ENCODE peak calls at places on chromosomes 2 and 18, in five cellular contexts. L is AG08395, H is right atrium auricular region, G is upper lobe of right lung, A is C1 segment of cervical spinal cord. T is an unnamed sample.

GRCh38 chr18:76476665-76477561 is 18.1 kb downstream of the ZNF516 start:
- DNase-seq in L (peak; percentile 82), H (peak; percentile 54), G (no peak), A (no peak), T (no peak)

GRCh38 chr2:151347294-151347693 is 10.1 kb upstream of the TNFAIP6 start:
- DNase-seq in L (no peak), H (no peak), G (no peak), A (no peak), T (no peak)

GRCh38 chr2:214103199-214104001 is 307.5 kb upstream of the VWC2L start:
- DNase-seq in L (no peak), H (no peak), G (no peak), A (no peak), T (peak; percentile 85)

GRCh38 chr18:55376387-55376786 is 211.6 kb downstream of the TCF4 start:
- DNase-seq in L (no peak), H (no peak), G (no peak), A (no peak), T (no peak)

GRCh38 chr2:182144780-182145170 is 159.1 kb downstream of the PPP1R1C start:
- DNase-seq in L (peak; percentile 3), H (peak; percentile 65), G (no peak), A (no peak), T (no peak)

GRCh38 chr2:86807121-86807461 is 16.4 kb upstream of the CD8A start:
- DNase-seq in L (no peak), H (no peak), G (no peak), A (no peak), T (no peak)

GRCh38 chr2:235264512-235264911 is 229.3 kb upstream of the AGAP1 start:
- DNase-seq in L (no peak), H (no peak), G (no peak), A (no peak), T (no peak)

GRCh38 chr2:46187112-46187618 is 110.0 kb upstream of the EPAS1 start:
- DNase-seq in L (peak; percentile 82), H (peak; percentile 68), G (no peak), A (no peak), T (no peak)

GRCh38 chr18:31746396-31746795 is 14.3 kb downstream of the SLC25A52 start:
- DNase-seq in L (no peak), H (no peak), G (no peak), A (no peak), T (no peak)

GRCh38 chr18:9066817-9067306 is 35.6 kb upstream of the NDUFV2 start:
- DNase-seq in L (no peak), H (no peak), G (no peak), A (no peak), T (no peak)

GRCh38 chr2:235493775-235494715 is at the start of gene AGAP1:
- DNase-seq in L (peak; percentile 93), H (peak; percentile 88), G (peak; percentile 95), A (peak; percentile 72), T (peak; percentile 51)

GRCh38 chr2:220104871-220105351 is 477.5 kb downstream of the SLC4A3 start:
- DNase-seq in L (peak; percentile 85), H (no peak), G (no peak), A (no peak), T (no peak)

GRCh38 chr2:240999001-240999791 is 778 bp downstream of the SNED1 start:
- DNase-seq in L (peak; percentile 34), H (peak; percentile 59), G (peak; percentile 73), A (no peak), T (no peak)

GRCh38 chr2:28654286-28654980 is 97.2 kb upstream of the PPP1CB start:
- DNase-seq in L (no peak), H (no peak), G (no peak), A (no peak), T (no peak)

GRCh38 chr18:45085916-45086624 is 405.4 kb downstream of the SETBP1 start:
- DNase-seq in L (no peak), H (no peak), G (no peak), A (no peak), T (no peak)

GRCh38 chr2:39381653-39382052 is 55.4 kb downstream of the MAP4K3 start:
- DNase-seq in L (no peak), H (no peak), G (no peak), A (no peak), T (no peak)

GRCh38 chr2:221822416-221822815 is 250.3 kb upstream of the EPHA4 start:
- DNase-seq in L (no peak), H (no peak), G (no peak), A (no peak), T (no peak)

GRCh38 chr2:7168012-7168411 is 250.8 kb downstream of the RNF144A start:
- DNase-seq in L (no peak), H (no peak), G (no peak), A (no peak), T (no peak)

GRCh38 chr2:85707304-85707703 is 13.1 kb downstream of the GNLY start:
- DNase-seq in L (peak; percentile 79), H (peak; percentile 87), G (no peak), A (no peak), T (peak; percentile 81)

GRCh38 chr18:12885500-12885899 is 1.5 kb upstream of the PTPN2 start:
- DNase-seq in L (no peak), H (no peak), G (no peak), A (no peak), T (no peak)

GRCh38 chr2:99643824-99644787 is 154.3 kb upstream of the REV1 start:
- DNase-seq in L (peak; percentile 56), H (no peak), G (no peak), A (no peak), T (no peak)

GRCh38 chr2:217790195-217790594 is 212.6 kb downstream of the TNS1 start:
- DNase-seq in L (no peak), H (no peak), G (no peak), A (no peak), T (no peak)

GRCh38 chr18:10563886-10564285 is 38.1 kb downstream of the NAPG start:
- DNase-seq in L (no peak), H (no peak), G (no peak), A (no peak), T (no peak)

GRCh38 chr2:26899500-26900164 is 51.7 kb downstream of the DPYSL5 start:
- DNase-seq in L (no peak), H (no peak), G (no peak), A (no peak), T (no peak)

GRCh38 chr2:118121986-118122767 is 33.9 kb downstream of the INSIG2 start:
- DNase-seq in L (no peak), H (no peak), G (no peak), A (no peak), T (no peak)

GRCh38 chr2:204219196-204219595 is 282.6 kb downstream of the ICOS start:
- DNase-seq in L (no peak), H (no peak), G (no peak), A (no peak), T (no peak)

GRCh38 chr2:234333168-234334130 is 163.4 kb downstream of the ARL4C start:
- DNase-seq in L (no peak), H (no peak), G (no peak), A (no peak), T (no peak)

GRCh38 chr2:160836755-160837154 is 323.5 kb upstream of the TANK start:
- DNase-seq in L (peak; percentile 93), H (no peak), G (no peak), A (no peak), T (no peak)

GRCh38 chr2:192886636-192887035 is 691.9 kb upstream of the TMEFF2 start:
- DNase-seq in L (no peak), H (no peak), G (no peak), A (no peak), T (no peak)

GRCh38 chr18:42758851-42759250 is 356.6 kb downstream of the RIT2 start:
- DNase-seq in L (no peak), H (no peak), G (no peak), A (no peak), T (no peak)

GRCh38 chr2:46281939-46282338 is 15.3 kb upstream of the EPAS1 start:
- DNase-seq in L (no peak), H (peak; percentile 55), G (no peak), A (no peak), T (no peak)

GRCh38 chr2:62586981-62587380 is 81.0 kb upstream of the TMEM17 start:
- DNase-seq in L (peak; percentile 34), H (no peak), G (no peak), A (no peak), T (no peak)

GRCh38 chr18:2932247-2933181 is 80.4 kb downstream of the LPIN2 start:
- DNase-seq in L (peak; percentile 70), H (no peak), G (no peak), A (no peak), T (peak; percentile 72)

GRCh38 chr18:23924813-23925212 is 89.7 kb upstream of the TTC39C start:
- DNase-seq in L (peak; percentile 88), H (no peak), G (no peak), A (no peak), T (no peak)

GRCh38 chr2:188322569-188323531 is 31.2 kb downstream of the GULP1 start:
- DNase-seq in L (no peak), H (no peak), G (no peak), A (no peak), T (no peak)

GRCh38 chr18:11304900-11305299 is 155.5 kb upstream of the PIEZO2 start:
- DNase-seq in L (no peak), H (no peak), G (no peak), A (no peak), T (no peak)

GRCh38 chr2:52537588-52537987 is 1230.0 kb upstream of the CHAC2 start:
- DNase-seq in L (no peak), H (no peak), G (no peak), A (no peak), T (no peak)

GRCh38 chr2:127479219-127479825 is 47.0 kb downstream of the IWS1 start:
- DNase-seq in L (peak; percentile 58), H (no peak), G (no peak), A (no peak), T (peak; percentile 62)

GRCh38 chr2:25164526-25164925 is 3.9 kb downstream of the POMC start:
- DNase-seq in L (no peak), H (no peak), G (no peak), A (no peak), T (no peak)

T was measured in COR-L47.